ENCODE peak calls at places on chromosomes 11 and 22, in seven cellular contexts. One of them, this sample, is unnamed. For H3K4me1, the result is how much of the 10 kb centered on the place peaks cover.

GRCh38 chr11:70595016-70595415 is 196.7 kb downstream of the CTTN start:
- DNase-seq in A549: no peak
- DNase-seq in sigmoid colon: no peak
- DNase-seq in Peyer's patch: no peak
- DNase-seq in prostate gland: no peak
- DNase-seq in stomach: no peak
- DNase-seq in transverse colon: no peak
- DNase-seq in this sample: no peak

GRCh38 chr11:79304599-79305212 is 136.1 kb downstream of the TENM4 start:
- DNase-seq in A549: no peak
- DNase-seq in transverse colon: no peak
- DNase-seq in prostate gland: no peak
- DNase-seq in Peyer's patch: no peak
- DNase-seq in stomach: no peak
- DNase-seq in sigmoid colon: no peak
- DNase-seq in this sample: no peak

GRCh38 chr11:17747131-17747955 is 12.8 kb downstream of the KCNC1 start:
- DNase-seq in A549: no peak
- DNase-seq in Peyer's patch: peak
- DNase-seq in prostate gland: no peak
- DNase-seq in sigmoid colon: peak
- DNase-seq in stomach: no peak
- DNase-seq in transverse colon: no peak
- DNase-seq in this sample: no peak

GRCh38 chr22:37316875-37317371 is 34.6 kb downstream of the CYTH4 start:
- DNase-seq in transverse colon: peak
- DNase-seq in A549: peak
- DNase-seq in stomach: peak
- DNase-seq in sigmoid colon: peak
- DNase-seq in Peyer's patch: peak
- DNase-seq in prostate gland: peak
- DNase-seq in this sample: peak

GRCh38 chr11:92826136-92826535 is 143.3 kb upstream of the MTNR1B start:
- DNase-seq in A549: no peak
- DNase-seq in stomach: no peak
- DNase-seq in Peyer's patch: no peak
- DNase-seq in sigmoid colon: no peak
- DNase-seq in transverse colon: no peak
- DNase-seq in prostate gland: no peak
- DNase-seq in this sample: no peak

GRCh38 chr22:50739894-50740293 is 1.9 kb downstream of the ACR start:
- DNase-seq in Peyer's patch: peak
- DNase-seq in sigmoid colon: no peak
- DNase-seq in A549: no peak
- DNase-seq in transverse colon: no peak
- DNase-seq in prostate gland: no peak
- DNase-seq in stomach: peak
- DNase-seq in this sample: no peak

GRCh38 chr11:92751594-92751993 is 217.9 kb upstream of the MTNR1B start:
- DNase-seq in Peyer's patch: no peak
- DNase-seq in prostate gland: no peak
- DNase-seq in stomach: no peak
- DNase-seq in sigmoid colon: no peak
- DNase-seq in A549: no peak
- DNase-seq in transverse colon: no peak
- DNase-seq in this sample: peak

GRCh38 chr11:133900176-133901105 is 55.1 kb upstream of the SPATA19 start:
- DNase-seq in stomach: peak
- DNase-seq in transverse colon: no peak
- DNase-seq in sigmoid colon: peak
- DNase-seq in A549: no peak
- DNase-seq in Peyer's patch: peak
- DNase-seq in prostate gland: no peak
- DNase-seq in this sample: no peak

GRCh38 chr11:35800970-35801953 is 138.7 kb downstream of the TRIM44 start:
- DNase-seq in prostate gland: no peak
- DNase-seq in sigmoid colon: no peak
- DNase-seq in stomach: no peak
- DNase-seq in A549: no peak
- DNase-seq in transverse colon: no peak
- DNase-seq in Peyer's patch: no peak
- DNase-seq in this sample: no peak

GRCh38 chr11:122724520-122724919 is 69.0 kb downstream of the UBASH3B start:
- DNase-seq in transverse colon: no peak
- DNase-seq in Peyer's patch: no peak
- DNase-seq in prostate gland: no peak
- DNase-seq in A549: no peak
- DNase-seq in stomach: no peak
- DNase-seq in sigmoid colon: no peak
- DNase-seq in this sample: no peak

GRCh38 chr22:30445438-30445936 is 19.9 kb downstream of the MTFP1 start:
- DNase-seq in A549: no peak
- DNase-seq in transverse colon: no peak
- DNase-seq in Peyer's patch: no peak
- DNase-seq in sigmoid colon: no peak
- DNase-seq in prostate gland: no peak
- DNase-seq in stomach: no peak
- DNase-seq in this sample: no peak

GRCh38 chr11:122198291-122198983 is 82.4 kb upstream of the BLID start:
- DNase-seq in A549: no peak
- DNase-seq in prostate gland: no peak
- DNase-seq in transverse colon: no peak
- DNase-seq in sigmoid colon: no peak
- DNase-seq in Peyer's patch: no peak
- DNase-seq in stomach: no peak
- DNase-seq in this sample: no peak

GRCh38 chr22:50306753-50307749 is at the start of gene PLXNB2:
- DNase-seq in prostate gland: peak
- DNase-seq in sigmoid colon: peak
- DNase-seq in transverse colon: peak
- DNase-seq in Peyer's patch: peak
- DNase-seq in A549: peak
- DNase-seq in stomach: peak
- DNase-seq in this sample: peak

GRCh38 chr11:133947298-133947905 is 9.4 kb downstream of the IGSF9B start:
- DNase-seq in prostate gland: no peak
- DNase-seq in stomach: no peak
- DNase-seq in A549: peak
- DNase-seq in sigmoid colon: no peak
- DNase-seq in transverse colon: no peak
- DNase-seq in Peyer's patch: no peak
- DNase-seq in this sample: no peak

GRCh38 chr11:117805048-117805447 is 8.0 kb upstream of the DSCAML1 start:
- DNase-seq in stomach: no peak
- DNase-seq in sigmoid colon: no peak
- DNase-seq in A549: no peak
- DNase-seq in prostate gland: no peak
- DNase-seq in transverse colon: no peak
- DNase-seq in Peyer's patch: no peak
- DNase-seq in this sample: no peak

GRCh38 chr11:12801976-12802375 is 127.8 kb downstream of the TEAD1 start:
- DNase-seq in A549: no peak
- DNase-seq in Peyer's patch: no peak
- DNase-seq in sigmoid colon: no peak
- DNase-seq in stomach: no peak
- DNase-seq in prostate gland: no peak
- DNase-seq in transverse colon: no peak
- DNase-seq in this sample: no peak

GRCh38 chr11:12799373-12799835 is 125.2 kb downstream of the TEAD1 start:
- DNase-seq in sigmoid colon: no peak
- DNase-seq in transverse colon: no peak
- DNase-seq in Peyer's patch: no peak
- DNase-seq in A549: no peak
- DNase-seq in prostate gland: no peak
- DNase-seq in stomach: no peak
- DNase-seq in this sample: no peak

GRCh38 chr11:12800032-12800671 is 125.9 kb downstream of the TEAD1 start:
- DNase-seq in transverse colon: peak
- DNase-seq in A549: peak
- DNase-seq in stomach: peak
- DNase-seq in prostate gland: peak
- DNase-seq in sigmoid colon: no peak
- DNase-seq in Peyer's patch: no peak
- DNase-seq in this sample: peak

GRCh38 chr11:12797996-12798395 is 123.8 kb downstream of the TEAD1 start:
- DNase-seq in sigmoid colon: no peak
- DNase-seq in prostate gland: no peak
- DNase-seq in transverse colon: no peak
- DNase-seq in Peyer's patch: no peak
- DNase-seq in A549: no peak
- DNase-seq in stomach: no peak
- DNase-seq in this sample: no peak

DNA sequence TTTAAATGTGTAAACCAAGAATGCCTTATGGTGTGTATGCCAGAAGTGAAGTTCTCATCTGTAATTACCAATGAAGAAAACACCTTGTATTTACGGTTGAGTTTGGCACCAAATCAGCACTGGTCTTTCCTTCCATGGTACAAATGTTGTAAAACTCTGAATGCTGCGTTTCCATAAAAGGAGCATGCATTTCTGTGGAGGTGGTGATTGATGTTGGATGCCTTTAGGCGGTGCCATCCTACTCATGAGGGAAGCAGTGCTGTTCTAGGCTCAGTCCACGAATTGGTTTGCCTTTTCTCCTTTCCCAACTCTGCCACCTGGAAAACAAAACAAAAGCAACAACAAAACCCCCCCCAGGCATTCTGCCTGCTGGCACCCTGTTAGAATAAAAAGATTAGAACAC is 124.4 kb downstream of the TEAD1 start:
- DNase-seq in Peyer's patch: no peak
- DNase-seq in transverse colon: no peak
- DNase-seq in stomach: no peak
- DNase-seq in prostate gland: no peak
- DNase-seq in sigmoid colon: peak
- DNase-seq in A549: no peak
- DNase-seq in this sample: no peak
- H3K4me1 ChIP-seq in Peyer's patch: under half
- H3K4me1 ChIP-seq in transverse colon: under half
- H3K4me1 ChIP-seq in stomach: under half
- H3K4me1 ChIP-seq in prostate gland: under half
- H3K4me1 ChIP-seq in sigmoid colon: under half
- H3K4me1 ChIP-seq in A549: half or more
- H3K4me1 ChIP-seq in this sample: half or more

DNA sequence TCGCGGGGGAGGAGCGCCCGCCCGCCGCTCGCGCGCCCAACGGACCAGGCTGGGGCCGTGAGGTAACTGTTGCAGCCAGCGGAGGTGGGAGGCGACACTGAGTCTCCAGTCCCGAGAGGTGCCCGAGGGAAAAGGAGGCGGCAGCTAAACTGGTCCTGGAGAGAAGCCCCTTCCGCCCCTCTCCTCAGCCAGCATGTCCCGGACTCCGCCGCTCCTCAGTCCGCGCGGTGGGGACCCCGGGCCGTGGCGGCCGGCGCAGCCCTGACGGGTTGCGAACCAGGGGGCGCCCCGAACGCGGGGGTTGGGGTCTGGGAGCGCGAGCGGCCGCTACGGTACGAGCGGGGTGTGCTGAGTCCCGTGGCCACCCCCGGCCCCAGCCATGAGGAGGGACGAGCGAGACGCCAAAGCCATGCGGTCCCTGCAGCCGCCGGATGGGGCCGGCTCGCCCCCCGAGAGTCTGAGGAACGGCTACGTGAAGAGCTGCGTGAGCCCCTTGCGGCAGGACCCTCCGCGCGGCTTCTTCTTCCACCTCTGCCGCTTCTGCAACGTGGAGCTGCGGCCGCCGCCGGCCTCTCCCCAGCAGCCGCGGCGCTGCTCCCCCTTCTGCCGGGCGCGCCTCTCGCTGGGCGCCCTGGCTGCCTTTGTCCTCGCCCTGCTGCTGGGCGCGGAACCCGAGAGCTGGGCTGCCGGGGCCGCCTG is at the start of gene PDE3B:
- DNase-seq in transverse colon: peak
- DNase-seq in Peyer's patch: peak
- DNase-seq in prostate gland: peak
- DNase-seq in stomach: peak
- DNase-seq in sigmoid colon: peak
- DNase-seq in A549: peak
- DNase-seq in this sample: peak
- TF ChIP-seq POLR2A in transverse colon: peak
- TF ChIP-seq POLR2A in Peyer's patch: peak
- TF ChIP-seq POLR2A in prostate gland: peak
- TF ChIP-seq POLR2A in stomach: no peak
- TF ChIP-seq POLR2A in sigmoid colon: peak
- TF ChIP-seq POLR2A in A549: peak
- TF ChIP-seq POLR2A in this sample: peak

GRCh38 chr11:75152090-75152489 is 1.2 kb downstream of the SLCO2B1 start:
- DNase-seq in prostate gland: no peak
- DNase-seq in transverse colon: no peak
- DNase-seq in Peyer's patch: no peak
- DNase-seq in sigmoid colon: no peak
- DNase-seq in stomach: no peak
- DNase-seq in A549: no peak
- DNase-seq in this sample: peak
- H3K4me1 ChIP-seq in prostate gland: under half
- H3K4me1 ChIP-seq in transverse colon: under half
- H3K4me1 ChIP-seq in Peyer's patch: half or more
- H3K4me1 ChIP-seq in sigmoid colon: under half
- H3K4me1 ChIP-seq in stomach: under half
- H3K4me1 ChIP-seq in A549: under half
- H3K4me1 ChIP-seq in this sample: half or more

DNA sequence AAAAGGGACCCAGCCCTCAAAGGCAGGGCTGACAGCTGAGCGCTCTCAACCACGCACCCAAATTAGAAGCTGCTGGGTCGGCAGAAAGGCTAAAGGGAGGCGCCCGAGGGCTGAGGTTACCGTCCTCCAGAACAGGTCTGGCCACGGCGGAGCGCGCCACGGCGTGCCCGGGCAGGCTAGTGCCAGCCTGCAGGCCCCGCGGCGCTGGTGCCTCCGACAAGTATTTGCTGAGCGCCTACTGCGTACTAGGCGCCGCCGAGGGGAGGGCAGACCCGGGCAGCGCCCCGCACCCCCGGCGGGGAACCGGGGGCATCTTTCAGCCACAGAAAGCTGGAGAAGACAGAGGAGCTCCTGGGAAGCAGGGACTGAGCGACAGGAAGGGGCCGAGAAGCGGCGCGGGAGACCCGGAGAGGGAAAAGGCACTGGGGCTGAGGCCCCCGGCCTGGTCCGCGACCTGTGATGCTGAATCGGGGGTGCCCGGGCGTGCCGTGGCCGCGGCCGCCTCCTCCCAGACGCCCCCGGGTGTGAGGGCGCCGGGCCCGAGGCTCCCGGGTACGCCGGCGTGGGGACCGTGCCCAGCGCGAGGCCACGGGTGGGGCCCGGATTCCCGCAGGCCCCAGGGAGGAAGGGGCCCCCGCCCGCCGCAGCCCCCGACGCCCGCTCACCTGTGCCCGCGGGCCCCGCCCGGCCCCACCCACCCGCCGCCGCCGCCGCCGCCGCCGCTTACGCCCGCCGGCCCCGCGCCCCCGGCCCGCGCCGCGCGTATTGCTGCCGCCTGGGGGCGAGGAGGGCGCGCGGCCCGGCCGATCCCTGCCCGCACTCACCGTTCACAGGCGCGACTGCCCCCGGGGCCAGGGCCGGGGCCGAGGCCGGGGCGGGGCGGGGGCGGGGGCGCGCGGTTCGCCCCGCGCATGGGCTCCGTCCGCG is 521 bp downstream of the HRAS start:
- DNase-seq in stomach: peak
- DNase-seq in prostate gland: peak
- DNase-seq in Peyer's patch: peak
- DNase-seq in A549: peak
- DNase-seq in transverse colon: no peak
- DNase-seq in sigmoid colon: no peak
- DNase-seq in this sample: no peak
- TF ChIP-seq POLR2A in stomach: no peak
- TF ChIP-seq POLR2A in prostate gland: peak
- TF ChIP-seq POLR2A in Peyer's patch: no peak
- TF ChIP-seq POLR2A in A549: no peak
- TF ChIP-seq POLR2A in transverse colon: no peak
- TF ChIP-seq POLR2A in sigmoid colon: no peak
- TF ChIP-seq POLR2A in this sample: peak

GRCh38 chr11:1759851-1760220 is 3.9 kb downstream of the CTSD start:
- DNase-seq in transverse colon: no peak
- DNase-seq in stomach: no peak
- DNase-seq in Peyer's patch: no peak
- DNase-seq in sigmoid colon: no peak
- DNase-seq in prostate gland: no peak
- DNase-seq in A549: no peak
- DNase-seq in this sample: no peak
- H3K4me1 ChIP-seq in transverse colon: under half
- H3K4me1 ChIP-seq in stomach: half or more
- H3K4me1 ChIP-seq in Peyer's patch: half or more
- H3K4me1 ChIP-seq in sigmoid colon: under half
- H3K4me1 ChIP-seq in prostate gland: under half
- H3K4me1 ChIP-seq in A549: under half
- H3K4me1 ChIP-seq in this sample: half or more